ENCODE peak calls at places on chromosomes 12 and 14, in four cellular contexts. Z, U, X and C are unnamed samples.

GRCh38 chr14:57732886-57733285 is 133.0 kb downstream of the SLC35F4 start:
- DNase-seq in Z (no peak), X (no peak), U (no peak), C (no peak)

GRCh38 chr12:68240975-68241374 is 12.4 kb downstream of the IL22 start:
- DNase-seq in Z (no peak), U (peak; percentile 51), X (no peak), C (no peak)

GRCh38 chr12:102512523-102512922 is 32.2 kb upstream of the IGF1 start:
- DNase-seq in X (no peak), Z (no peak), U (no peak), C (no peak)

GRCh38 chr12:131774576-131774975 is 53.6 kb upstream of the MMP17 start:
- DNase-seq in Z (no peak), X (no peak), U (no peak), C (no peak)

GRCh38 chr12:54861927-54862326 is 7.6 kb downstream of the MUCL1 start:
- DNase-seq in U (no peak), Z (no peak), X (no peak), C (no peak)

GRCh38 chr12:131430158-131430772 is 280.6 kb upstream of the SFSWAP start:
- DNase-seq in X (no peak), U (no peak), Z (no peak), C (no peak)

GRCh38 chr12:55830601-55831406 is 1.4 kb upstream of the DNAJC14 start:
- DNase-seq in Z (no peak), U (peak; percentile 24), X (peak; percentile 69), C (peak; percentile 69)

GRCh38 chr14:100640481-100641273 is 53.5 kb upstream of the BEGAIN start:
- DNase-seq in U (peak; percentile 18), X (no peak), Z (peak; percentile 2), C (no peak)

GRCh38 chr14:101730626-101731186 is 30.8 kb upstream of the PPP2R5C start:
- DNase-seq in X (no peak), U (no peak), Z (no peak), C (no peak)

GRCh38 chr12:71219224-71219623 is 61.4 kb upstream of the TSPAN8 start:
- DNase-seq in X (no peak), Z (no peak), U (no peak), C (no peak)

GRCh38 chr12:58529897-58530296 is 390.4 kb downstream of the LRIG3 start:
- DNase-seq in Z (no peak), U (no peak), X (no peak), C (no peak)